ENCODE peak calls at places on chromosomes 13 and 19, in ten cellular contexts. One of them, this sample, is unnamed.

GRCh38 chr19:51692065-51692915 is 840 bp upstream of the SPACA6 start:
- DNase-seq in IMR-90: no peak
- DNase-seq in breast epithelium: no peak
- DNase-seq in Peyer's patch: no peak
- DNase-seq in body of pancreas: no peak
- DNase-seq in A549: no peak
- DNase-seq in right lobe of liver: no peak
- DNase-seq in H1: no peak
- DNase-seq in uterus: no peak
- DNase-seq in upper lobe of left lung: no peak
- DNase-seq in this sample: no peak

GRCh38 chr13:23871616-23872220 is 17.5 kb downstream of the MIPEP start:
- DNase-seq in uterus: no peak
- DNase-seq in right lobe of liver: no peak
- DNase-seq in A549: no peak
- DNase-seq in IMR-90: peak; percentile 59
- DNase-seq in body of pancreas: no peak
- DNase-seq in Peyer's patch: no peak
- DNase-seq in H1: no peak
- DNase-seq in breast epithelium: no peak
- DNase-seq in upper lobe of left lung: no peak
- DNase-seq in this sample: no peak

GRCh38 chr13:44622259-44622658 is 46.1 kb upstream of the TSC22D1 start:
- DNase-seq in A549: peak; percentile 3
- DNase-seq in H1: no peak
- DNase-seq in body of pancreas: no peak
- DNase-seq in IMR-90: no peak
- DNase-seq in right lobe of liver: no peak
- DNase-seq in uterus: no peak
- DNase-seq in Peyer's patch: no peak
- DNase-seq in breast epithelium: no peak
- DNase-seq in upper lobe of left lung: no peak
- DNase-seq in this sample: no peak

GRCh38 chr19:37975071-37975470 is 68.1 kb downstream of the SIPA1L3 start:
- DNase-seq in right lobe of liver: no peak
- DNase-seq in H1: no peak
- DNase-seq in IMR-90: no peak
- DNase-seq in breast epithelium: no peak
- DNase-seq in body of pancreas: no peak
- DNase-seq in Peyer's patch: peak; percentile 20
- DNase-seq in upper lobe of left lung: no peak
- DNase-seq in A549: no peak
- DNase-seq in uterus: no peak
- DNase-seq in this sample: peak; percentile 76

GRCh38 chr13:35472308-35473008 is 4.0 kb downstream of the MAB21L1 start:
- DNase-seq in uterus: no peak
- DNase-seq in A549: no peak
- DNase-seq in IMR-90: no peak
- DNase-seq in Peyer's patch: no peak
- DNase-seq in breast epithelium: no peak
- DNase-seq in upper lobe of left lung: no peak
- DNase-seq in body of pancreas: no peak
- DNase-seq in right lobe of liver: no peak
- DNase-seq in H1: no peak
- DNase-seq in this sample: no peak

GRCh38 chr13:89554801-89555200 is 1792.7 kb upstream of the MIR17HG start:
- DNase-seq in uterus: no peak
- DNase-seq in body of pancreas: no peak
- DNase-seq in A549: no peak
- DNase-seq in right lobe of liver: no peak
- DNase-seq in Peyer's patch: no peak
- DNase-seq in H1: no peak
- DNase-seq in upper lobe of left lung: no peak
- DNase-seq in breast epithelium: no peak
- DNase-seq in IMR-90: no peak
- DNase-seq in this sample: no peak

GRCh38 chr13:37701972-37702371 is 103.4 kb upstream of the POSTN start:
- DNase-seq in IMR-90: peak; percentile 99
- DNase-seq in uterus: peak; percentile 19
- DNase-seq in breast epithelium: no peak
- DNase-seq in H1: no peak
- DNase-seq in upper lobe of left lung: no peak
- DNase-seq in Peyer's patch: no peak
- DNase-seq in right lobe of liver: no peak
- DNase-seq in A549: peak; percentile 1
- DNase-seq in body of pancreas: no peak
- DNase-seq in this sample: no peak

GRCh38 chr13:100213576-100213975 is 124.7 kb downstream of the PCCA start:
- DNase-seq in body of pancreas: no peak
- DNase-seq in uterus: no peak
- DNase-seq in right lobe of liver: no peak
- DNase-seq in breast epithelium: no peak
- DNase-seq in Peyer's patch: no peak
- DNase-seq in H1: no peak
- DNase-seq in upper lobe of left lung: no peak
- DNase-seq in A549: no peak
- DNase-seq in IMR-90: peak; percentile 44
- DNase-seq in this sample: no peak

GRCh38 chr19:38361633-38362075 is 12.7 kb upstream of the PSMD8 start:
- DNase-seq in A549: peak; percentile 99
- DNase-seq in IMR-90: peak; percentile 57
- DNase-seq in Peyer's patch: peak; percentile 83
- DNase-seq in right lobe of liver: peak; percentile 72
- DNase-seq in upper lobe of left lung: peak; percentile 80
- DNase-seq in H1: peak; percentile 91
- DNase-seq in uterus: peak; percentile 57
- DNase-seq in breast epithelium: peak; percentile 83
- DNase-seq in body of pancreas: peak; percentile 77
- DNase-seq in this sample: peak; percentile 89

GRCh38 chr13:26585136-26585535 is 27.7 kb downstream of the WASF3 start:
- DNase-seq in upper lobe of left lung: no peak
- DNase-seq in A549: no peak
- DNase-seq in Peyer's patch: no peak
- DNase-seq in right lobe of liver: no peak
- DNase-seq in body of pancreas: no peak
- DNase-seq in IMR-90: peak; percentile 73
- DNase-seq in H1: no peak
- DNase-seq in uterus: no peak
- DNase-seq in breast epithelium: no peak
- DNase-seq in this sample: no peak

GRCh38 chr13:21615427-21615826 is 11.5 kb upstream of the MICU2 start:
- DNase-seq in A549: no peak
- DNase-seq in body of pancreas: no peak
- DNase-seq in right lobe of liver: no peak
- DNase-seq in Peyer's patch: no peak
- DNase-seq in H1: no peak
- DNase-seq in IMR-90: no peak
- DNase-seq in uterus: no peak
- DNase-seq in breast epithelium: no peak
- DNase-seq in upper lobe of left lung: no peak
- DNase-seq in this sample: no peak

DNA sequence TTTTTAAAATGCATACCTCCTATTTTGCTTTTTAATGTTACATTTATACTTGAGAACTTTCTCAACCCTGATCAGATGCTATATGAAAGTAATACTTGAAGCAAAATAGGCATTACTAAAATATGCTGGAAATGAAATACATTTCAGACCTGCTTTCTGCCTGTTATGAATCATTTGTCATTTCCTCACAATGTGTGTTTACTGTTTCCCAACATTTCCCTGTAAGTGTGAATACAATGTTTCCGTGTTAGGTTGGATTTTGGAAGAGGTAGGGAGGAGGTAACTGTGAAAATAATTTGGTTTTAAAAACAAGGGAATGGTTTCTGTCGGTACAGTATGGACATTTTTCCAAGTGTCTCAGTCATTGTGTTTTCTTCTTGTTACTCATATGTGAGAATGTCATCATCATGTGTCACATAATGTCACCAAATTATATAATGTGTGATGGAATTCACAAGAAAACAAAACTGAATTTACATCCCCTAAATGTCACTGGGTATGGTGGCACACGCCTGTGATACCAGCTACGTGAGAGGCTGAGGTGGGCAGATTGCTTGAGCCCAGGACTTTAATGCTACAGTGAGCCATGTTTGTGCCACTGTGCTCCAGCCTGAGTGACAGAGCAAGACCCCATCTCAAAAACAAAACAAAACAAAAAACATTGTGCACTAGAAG is 43.0 kb downstream of the ZAR1L start:
- DNase-seq in upper lobe of left lung: no peak
- DNase-seq in H1: no peak
- DNase-seq in uterus: no peak
- DNase-seq in Peyer's patch: no peak
- DNase-seq in right lobe of liver: no peak
- DNase-seq in breast epithelium: no peak
- DNase-seq in IMR-90: no peak
- DNase-seq in body of pancreas: no peak
- DNase-seq in A549: no peak
- DNase-seq in this sample: no peak
- TF ChIP-seq POLR2A in upper lobe of left lung: no peak
- TF ChIP-seq POLR2A in H1: no peak
- TF ChIP-seq POLR2A in uterus: no peak
- TF ChIP-seq POLR2A in Peyer's patch: no peak
- TF ChIP-seq POLR2A in right lobe of liver: no peak
- TF ChIP-seq POLR2A in breast epithelium: no peak
- TF ChIP-seq POLR2A in IMR-90: no peak
- TF ChIP-seq POLR2A in body of pancreas: no peak
- TF ChIP-seq POLR2A in A549: no peak
- TF ChIP-seq POLR2A in this sample: no peak

DNA sequence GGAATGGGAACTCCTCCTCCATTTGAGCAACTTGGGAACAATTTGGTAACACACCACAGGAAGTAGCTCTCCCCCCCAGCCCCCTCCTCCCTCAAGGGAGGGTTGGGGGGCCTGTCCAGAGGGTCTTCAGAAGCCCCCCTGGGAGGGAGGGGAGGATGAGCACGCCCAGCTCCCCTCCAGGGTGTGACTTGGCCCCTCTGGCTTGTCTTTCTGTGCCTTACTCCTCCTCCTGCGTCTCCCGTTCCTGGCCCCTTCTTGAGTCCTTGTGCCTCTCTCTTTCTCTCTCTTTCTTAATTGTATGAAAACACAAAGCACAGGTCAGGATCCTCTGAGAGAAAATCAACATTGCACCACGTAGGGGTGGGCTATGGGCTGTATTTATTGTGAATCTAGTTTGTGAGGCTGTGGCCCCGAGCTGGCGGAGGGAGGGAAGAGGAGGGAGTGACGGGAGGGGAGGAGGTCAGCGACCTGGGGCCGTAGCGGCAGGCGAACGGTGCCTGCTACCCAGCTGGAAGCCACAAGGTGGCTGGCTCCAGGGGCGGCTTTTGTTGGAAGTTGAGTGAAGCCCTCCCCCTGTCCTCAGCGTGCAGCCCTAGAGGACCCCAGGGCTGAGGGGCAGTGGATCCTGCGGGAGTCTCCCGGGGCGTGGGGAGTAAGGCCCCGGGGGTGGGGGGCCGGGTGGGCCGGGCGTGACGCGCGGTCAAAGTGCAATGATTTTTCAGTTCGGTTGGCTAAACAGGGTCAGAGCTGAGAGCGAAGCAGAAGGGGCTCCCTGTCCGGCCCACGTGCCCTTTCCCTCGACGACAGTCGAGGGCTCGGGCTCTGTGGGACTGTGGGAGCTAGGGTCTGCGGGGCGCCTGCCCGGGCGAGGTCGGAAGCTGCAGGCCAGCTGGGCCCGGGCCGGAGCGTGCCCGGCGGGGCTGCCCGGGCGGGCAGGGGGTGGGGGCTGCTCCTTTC is 6.4 kb downstream of the LYL1 start:
- DNase-seq in IMR-90: no peak
- DNase-seq in breast epithelium: no peak
- DNase-seq in A549: peak; percentile 30
- DNase-seq in upper lobe of left lung: peak; percentile 48
- DNase-seq in Peyer's patch: no peak
- DNase-seq in H1: peak; percentile 84
- DNase-seq in body of pancreas: no peak
- DNase-seq in uterus: peak; percentile 51
- DNase-seq in right lobe of liver: peak; percentile 62
- DNase-seq in this sample: peak; percentile 89
- H3K27ac ChIP-seq in IMR-90: no peak overlapping the region
- H3K27ac ChIP-seq in breast epithelium: peak overlapping the region; percentile 7
- H3K27ac ChIP-seq in A549: peak overlapping the region; percentile 45
- H3K27ac ChIP-seq in upper lobe of left lung: peak overlapping the region; percentile 94
- H3K27ac ChIP-seq in Peyer's patch: peak overlapping the region; percentile 92
- H3K27ac ChIP-seq in H1: no peak overlapping the region
- H3K27ac ChIP-seq in body of pancreas: no peak overlapping the region
- H3K27ac ChIP-seq in uterus: peak overlapping the region; percentile 87
- H3K27ac ChIP-seq in right lobe of liver: no peak overlapping the region
- H3K27ac ChIP-seq in this sample: peak overlapping the region; percentile 97

GRCh38 chr13:46168341-46168740 is 13.6 kb downstream of the LCP1 start:
- DNase-seq in breast epithelium: no peak
- DNase-seq in Peyer's patch: no peak
- DNase-seq in upper lobe of left lung: peak; percentile 77
- DNase-seq in H1: no peak
- DNase-seq in uterus: peak; percentile 67
- DNase-seq in right lobe of liver: peak; percentile 40
- DNase-seq in IMR-90: no peak
- DNase-seq in A549: no peak
- DNase-seq in body of pancreas: no peak
- DNase-seq in this sample: peak; percentile 81
- TF ChIP-seq POLR2A in breast epithelium: no peak
- TF ChIP-seq POLR2A in Peyer's patch: no peak
- TF ChIP-seq POLR2A in upper lobe of left lung: peak; percentile 35
- TF ChIP-seq POLR2A in H1: no peak
- TF ChIP-seq POLR2A in uterus: no peak
- TF ChIP-seq POLR2A in right lobe of liver: no peak
- TF ChIP-seq POLR2A in IMR-90: no peak
- TF ChIP-seq POLR2A in A549: no peak
- TF ChIP-seq POLR2A in body of pancreas: no peak
- TF ChIP-seq POLR2A in this sample: no peak

GRCh38 chr13:49304356-49304755 is 56.6 kb downstream of the CDADC1 start:
- DNase-seq in right lobe of liver: no peak
- DNase-seq in A549: no peak
- DNase-seq in uterus: no peak
- DNase-seq in H1: no peak
- DNase-seq in body of pancreas: no peak
- DNase-seq in Peyer's patch: no peak
- DNase-seq in IMR-90: no peak
- DNase-seq in upper lobe of left lung: no peak
- DNase-seq in breast epithelium: no peak
- DNase-seq in this sample: no peak

GRCh38 chr13:49300716-49301589 is 53.2 kb downstream of the CDADC1 start:
- DNase-seq in upper lobe of left lung: peak; percentile 60
- DNase-seq in breast epithelium: no peak
- DNase-seq in body of pancreas: peak; percentile 69
- DNase-seq in right lobe of liver: no peak
- DNase-seq in Peyer's patch: peak; percentile 64
- DNase-seq in uterus: peak; percentile 52
- DNase-seq in IMR-90: peak; percentile 76
- DNase-seq in A549: peak; percentile 60
- DNase-seq in H1: peak; percentile 57
- DNase-seq in this sample: peak; percentile 82

GRCh38 chr13:49302222-49302621 is 54.5 kb downstream of the CDADC1 start:
- DNase-seq in IMR-90: no peak
- DNase-seq in breast epithelium: no peak
- DNase-seq in Peyer's patch: no peak
- DNase-seq in H1: no peak
- DNase-seq in upper lobe of left lung: no peak
- DNase-seq in body of pancreas: no peak
- DNase-seq in right lobe of liver: no peak
- DNase-seq in uterus: no peak
- DNase-seq in A549: no peak
- DNase-seq in this sample: no peak

GRCh38 chr13:49303533-49304252 is 56.0 kb downstream of the CDADC1 start:
- DNase-seq in H1: no peak
- DNase-seq in IMR-90: no peak
- DNase-seq in upper lobe of left lung: no peak
- DNase-seq in right lobe of liver: peak; percentile 58
- DNase-seq in Peyer's patch: no peak
- DNase-seq in body of pancreas: peak; percentile 80
- DNase-seq in uterus: no peak
- DNase-seq in A549: no peak
- DNase-seq in breast epithelium: no peak
- DNase-seq in this sample: peak; percentile 85

GRCh38 chr13:49302817-49303216 is 55.1 kb downstream of the CDADC1 start:
- DNase-seq in Peyer's patch: no peak
- DNase-seq in body of pancreas: no peak
- DNase-seq in upper lobe of left lung: no peak
- DNase-seq in A549: no peak
- DNase-seq in uterus: no peak
- DNase-seq in breast epithelium: no peak
- DNase-seq in IMR-90: no peak
- DNase-seq in right lobe of liver: no peak
- DNase-seq in H1: no peak
- DNase-seq in this sample: no peak
- H3K27ac ChIP-seq in Peyer's patch: no peak overlapping the region
- H3K27ac ChIP-seq in body of pancreas: no peak overlapping the region
- H3K27ac ChIP-seq in upper lobe of left lung: no peak overlapping the region
- H3K27ac ChIP-seq in A549: no peak overlapping the region
- H3K27ac ChIP-seq in uterus: no peak overlapping the region
- H3K27ac ChIP-seq in breast epithelium: no peak overlapping the region
- H3K27ac ChIP-seq in IMR-90: no peak overlapping the region
- H3K27ac ChIP-seq in right lobe of liver: no peak overlapping the region
- H3K27ac ChIP-seq in H1: no peak overlapping the region
- H3K27ac ChIP-seq in this sample: peak overlapping the region; percentile 1